ENCODE peak calls at places on chromosomes 11 and 22, in five cellular contexts. Q, I, W, J and B are unnamed samples.

GRCh38 chr11:59629996-59630395 is 14.4 kb upstream of the OSBP start:
- DNase-seq in Q (no peak), I (no peak), W (no peak), J (no peak), B (no peak)

GRCh38 chr11:36775157-36775556 is 177.1 kb upstream of the RAG2 start:
- DNase-seq in Q (no peak), I (no peak), W (no peak), J (no peak), B (no peak)

GRCh38 chr22:24937114-24937513 is 9.4 kb downstream of the LHFPL7 start:
- DNase-seq in Q (no peak), I (no peak), W (no peak), J (no peak), B (peak; percentile 36)

GRCh38 chr22:23119492-23120414 is 22.0 kb downstream of the RSPH14 start:
- DNase-seq in Q (no peak), I (no peak), W (no peak), J (no peak), B (no peak)

GRCh38 chr22:26669060-26669481 is 11.7 kb downstream of the MIAT start:
- DNase-seq in Q (peak; percentile 53), I (no peak), W (no peak), J (peak; percentile 57), B (peak; percentile 51)

GRCh38 chr11:87859583-87859982 is 315.7 kb downstream of the RAB38 start:
- DNase-seq in Q (no peak), I (no peak), W (no peak), J (no peak), B (peak; percentile 86)

GRCh38 chr22:30705710-30706651 is 11.3 kb downstream of the OSBP2 start:
- DNase-seq in Q (no peak), I (no peak), W (peak; percentile 88), J (no peak), B (no peak)

GRCh38 chr11:18420067-18420466 is 7.9 kb downstream of the LDHC start:
- DNase-seq in Q (no peak), I (no peak), W (no peak), J (no peak), B (no peak)

GRCh38 chr11:111812211-111812610 is 46.0 kb upstream of the PPP2R1B start:
- DNase-seq in Q (no peak), I (no peak), W (no peak), J (no peak), B (no peak)

GRCh38 chr11:46906596-46906995 is 11.8 kb downstream of the LRP4 start:
- DNase-seq in Q (peak; percentile 74), I (no peak), W (no peak), J (no peak), B (no peak)

GRCh38 chr11:75796091-75796435 is 18.9 kb upstream of the UVRAG start:
- DNase-seq in Q (no peak), I (no peak), W (no peak), J (no peak), B (no peak)

GRCh38 chr22:17931400-17931825 is 92.9 kb downstream of the MICAL3 start:
- DNase-seq in Q (no peak), I (peak; percentile 57), W (peak; percentile 81), J (no peak), B (peak; percentile 42)

GRCh38 chr11:13222285-13222684 is 55.3 kb upstream of the BMAL1 start:
- DNase-seq in Q (no peak), I (no peak), W (no peak), J (no peak), B (no peak)
- H3K27ac ChIP-seq in Q (peak overlapping the region; percentile 24), I (no peak overlapping the region), W (no peak overlapping the region), J (no peak overlapping the region), B (no peak overlapping the region)

GRCh38 chr11:119366690-119367620 is 14.5 kb downstream of the USP2 start:
- DNase-seq in Q (no peak), I (no peak), W (no peak), J (no peak), B (no peak)
- H3K27ac ChIP-seq in Q (no peak overlapping the region), I (no peak overlapping the region), W (no peak overlapping the region), J (no peak overlapping the region), B (no peak overlapping the region)

DNA sequence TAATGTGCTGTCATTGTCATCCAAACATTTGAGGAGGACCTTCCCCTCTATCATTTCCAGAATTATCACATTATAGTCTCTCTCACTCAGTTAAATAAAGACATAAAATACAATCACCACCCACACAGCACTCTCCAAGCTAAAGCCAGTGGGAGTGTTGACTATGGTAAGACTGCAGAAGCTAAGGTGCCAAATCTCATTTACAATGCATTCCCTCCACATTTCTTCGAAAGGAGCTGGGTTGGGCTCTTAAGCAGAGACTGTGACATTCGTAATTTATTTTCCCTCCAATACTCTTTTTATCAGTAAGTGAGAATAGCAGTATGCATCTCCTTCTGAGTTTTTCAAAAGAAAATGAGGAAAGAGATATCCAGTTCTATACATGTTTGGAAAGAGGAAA is 74.2 kb downstream of the NOX4 start:
- DNase-seq in Q (no peak), I (no peak), W (no peak), J (no peak), B (no peak)
- H3K27ac ChIP-seq in Q (no peak overlapping the region), I (no peak overlapping the region), W (no peak overlapping the region), J (no peak overlapping the region), B (no peak overlapping the region)

GRCh38 chr22:40671369-40671768 is 7.9 kb upstream of the MCHR1 start:
- DNase-seq in Q (no peak), I (no peak), W (no peak), J (no peak), B (no peak)

GRCh38 chr22:40668611-40669390 is 10.5 kb upstream of the MCHR1 start:
- DNase-seq in Q (no peak), I (no peak), W (no peak), J (no peak), B (no peak)

GRCh38 chr22:40673017-40673416 is 6.3 kb upstream of the MCHR1 start:
- DNase-seq in Q (no peak), I (no peak), W (no peak), J (no peak), B (no peak)

GRCh38 chr22:40671796-40672360 is 7.4 kb upstream of the MCHR1 start:
- DNase-seq in Q (no peak), I (no peak), W (no peak), J (no peak), B (no peak)

DNA sequence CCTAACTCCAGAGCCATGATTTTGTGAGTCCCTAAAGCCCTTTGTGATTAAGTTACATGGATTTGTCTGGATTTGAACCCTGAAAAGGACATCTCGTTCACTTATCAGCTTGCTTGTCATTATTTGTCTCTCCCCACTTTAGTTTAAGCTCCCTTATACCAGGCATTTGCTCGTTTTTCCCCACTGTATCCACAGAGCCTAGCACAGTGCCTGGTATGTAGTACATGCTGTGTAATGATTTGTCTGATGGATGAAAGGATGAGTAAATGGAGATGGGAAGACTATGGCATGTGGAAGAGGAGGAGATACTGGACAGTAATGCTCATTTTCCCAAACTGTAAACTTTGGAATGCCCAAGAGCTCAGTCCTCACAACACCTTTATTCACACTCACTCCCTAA is 9.2 kb upstream of the MCHR1 start:
- DNase-seq in Q (no peak), I (no peak), W (no peak), J (no peak), B (no peak)
- H3K27ac ChIP-seq in Q (no peak overlapping the region), I (no peak overlapping the region), W (no peak overlapping the region), J (no peak overlapping the region), B (no peak overlapping the region)

GRCh38 chr11:518463-519202 is 11.6 kb upstream of the RNH1 start:
- DNase-seq in Q (peak; percentile 89), I (peak; percentile 96), W (peak; percentile 95), J (no peak), B (peak; percentile 93)

GRCh38 chr11:515131-515530 is 8.1 kb upstream of the RNH1 start:
- DNase-seq in Q (no peak), I (peak; percentile 79), W (no peak), J (no peak), B (no peak)

GRCh38 chr11:512895-513595 is 6.0 kb upstream of the RNH1 start:
- DNase-seq in Q (no peak), I (no peak), W (no peak), J (no peak), B (no peak)

GRCh38 chr11:514606-515005 is 7.6 kb upstream of the RNH1 start:
- DNase-seq in Q (no peak), I (no peak), W (no peak), J (no peak), B (no peak)

GRCh38 chr11:516400-516799 is 9.4 kb upstream of the RNH1 start:
- DNase-seq in Q (no peak), I (no peak), W (no peak), J (no peak), B (no peak)
- H3K27ac ChIP-seq in Q (no peak overlapping the region), I (no peak overlapping the region), W (no peak overlapping the region), J (no peak overlapping the region), B (no peak overlapping the region)

GRCh38 chr11:14320020-14320419 is 39.0 kb downstream of the RRAS2 start:
- DNase-seq in Q (no peak), I (no peak), W (no peak), J (no peak), B (no peak)

GRCh38 chr11:14318581-14318981 is 40.4 kb downstream of the RRAS2 start:
- DNase-seq in Q (no peak), I (no peak), W (no peak), J (no peak), B (no peak)

GRCh38 chr11:14315130-14315529 is 43.9 kb downstream of the RRAS2 start:
- DNase-seq in Q (no peak), I (no peak), W (no peak), J (no peak), B (no peak)

GRCh38 chr11:14314127-14314526 is 44.9 kb downstream of the RRAS2 start:
- DNase-seq in Q (no peak), I (no peak), W (no peak), J (no peak), B (no peak)

GRCh38 chr11:14317659-14318325 is 41.2 kb downstream of the RRAS2 start:
- DNase-seq in Q (no peak), I (no peak), W (no peak), J (no peak), B (no peak)
- H3K27ac ChIP-seq in Q (no peak overlapping the region), I (no peak overlapping the region), W (no peak overlapping the region), J (no peak overlapping the region), B (no peak overlapping the region)

DNA sequence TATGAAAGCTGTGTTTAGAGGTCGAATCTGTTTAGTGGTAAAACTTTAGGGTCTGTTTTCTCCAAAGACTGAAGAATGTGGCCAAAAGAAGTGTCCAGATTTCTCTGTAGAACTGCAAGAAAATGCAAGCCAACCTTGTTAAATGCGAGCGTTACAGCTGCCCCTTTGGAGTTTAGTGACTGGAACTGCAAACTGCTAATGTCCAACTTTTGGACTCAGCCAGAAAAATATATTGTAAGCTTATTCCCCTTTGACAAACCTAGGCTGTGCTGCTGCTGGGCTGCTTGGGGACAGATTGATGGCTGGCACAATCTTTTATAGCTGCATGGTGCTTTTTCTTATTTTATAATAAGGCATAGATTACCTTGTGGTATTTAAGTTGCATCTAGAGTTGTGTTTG is 3.9 kb downstream of the TEAD1 start:
- DNase-seq in Q (no peak), I (no peak), W (no peak), J (no peak), B (no peak)
- H3K27ac ChIP-seq in Q (peak overlapping the region; percentile 99), I (no peak overlapping the region), W (no peak overlapping the region), J (no peak overlapping the region), B (no peak overlapping the region)

DNA sequence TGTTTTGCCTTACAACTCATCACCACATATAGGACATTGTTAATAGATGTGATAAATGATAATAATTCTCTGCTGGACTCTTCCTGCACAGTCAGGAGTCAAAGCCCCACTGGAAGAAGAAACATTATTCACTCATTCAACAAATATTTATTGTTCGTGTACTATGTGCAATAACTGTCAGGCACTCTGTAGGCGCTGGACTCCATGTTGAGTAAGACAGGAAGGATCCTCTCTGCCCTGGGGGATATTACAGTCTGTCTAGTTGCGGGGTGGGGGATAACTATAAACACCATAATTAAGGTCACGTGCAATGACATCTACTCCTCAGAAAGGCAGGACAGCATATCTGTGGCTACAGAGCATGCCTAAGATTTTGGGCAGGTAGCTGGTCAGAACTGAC is 281.1 kb downstream of the FAT3 start:
- DNase-seq in Q (no peak), I (no peak), W (no peak), J (no peak), B (no peak)
- H3K27ac ChIP-seq in Q (no peak overlapping the region), I (no peak overlapping the region), W (no peak overlapping the region), J (no peak overlapping the region), B (no peak overlapping the region)